ENCODE peak calls at places on chromosomes 1 and 21, in four cellular contexts. I, X, H and N are unnamed samples.

GRCh38 chr1:201385299-201385891 is 7.9 kb upstream of the TNNT2 start:
- DNase-seq in I (peak), X (peak), H (no peak), N (no peak)

GRCh38 chr1:201711101-201711597 is 117.8 kb upstream of the IPO9 start:
- DNase-seq in I (no peak), X (no peak), H (no peak), N (no peak)

GRCh38 chr21:23853796-23854379 is 1753.4 kb downstream of the MRPL39 start:
- DNase-seq in I (no peak), X (no peak), H (no peak), N (no peak)

GRCh38 chr1:63903947-63904346 is 130.1 kb downstream of the ROR1 start:
- DNase-seq in I (no peak), X (no peak), H (no peak), N (no peak)

GRCh38 chr1:172360511-172360910 is 60.0 kb upstream of the C1orf105 start:
- DNase-seq in I (no peak), X (no peak), H (no peak), N (no peak)

GRCh38 chr1:90351019-90351418 is 356.1 kb downstream of the ZNF326 start:
- DNase-seq in I (no peak), X (no peak), H (no peak), N (no peak)

GRCh38 chr1:178530037-178530402 is 17.1 kb downstream of the TEX35 start:
- DNase-seq in I (no peak), X (no peak), H (peak), N (no peak)

GRCh38 chr1:169460193-169460833 is 25.4 kb downstream of the SLC19A2 start:
- DNase-seq in I (no peak), X (peak), H (no peak), N (no peak)

GRCh38 chr1:152141971-152142584 is 16.9 kb downstream of the RPTN start:
- DNase-seq in I (peak), X (no peak), H (no peak), N (peak)

GRCh38 chr1:227427411-227427810 is 109.1 kb upstream of the CDC42BPA start:
- DNase-seq in I (no peak), X (no peak), H (no peak), N (no peak)

GRCh38 chr1:151165281-151165737 is 393 bp downstream of the LYSMD1 start:
- DNase-seq in I (peak), X (peak), H (peak), N (peak)

GRCh38 chr1:248810000-248810726 is 15.6 kb downstream of the SH3BP5L start:
- DNase-seq in I (no peak), X (no peak), H (peak), N (no peak)

GRCh38 chr1:6996371-6996770 is 211.1 kb downstream of the CAMTA1 start:
- DNase-seq in I (no peak), X (no peak), H (no peak), N (no peak)

GRCh38 chr1:73273886-73274285 is 924.1 kb downstream of the LRRIQ3 start:
- DNase-seq in I (no peak), X (no peak), H (no peak), N (no peak)

GRCh38 chr1:886311-886710 is 37.4 kb upstream of the SAMD11 start:
- DNase-seq in I (no peak), X (no peak), H (no peak), N (no peak)

GRCh38 chr1:210920716-210921694 is 212.9 kb downstream of the KCNH1 start:
- DNase-seq in I (no peak), X (no peak), H (no peak), N (no peak)

GRCh38 chr21:43204638-43205037 is 35.8 kb downstream of the CRYAA start:
- DNase-seq in I (no peak), X (no peak), H (peak), N (peak)

GRCh38 chr21:36751383-36751782 is 52.5 kb downstream of the SIM2 start:
- DNase-seq in I (no peak), X (no peak), H (peak), N (no peak)

GRCh38 chr1:172898866-172899265 is 151.9 kb downstream of the TNFSF18 start:
- DNase-seq in I (no peak), X (no peak), H (no peak), N (no peak)

GRCh38 chr1:246012271-246012854 is 494.7 kb downstream of the SMYD3 start:
- DNase-seq in I (no peak), X (no peak), H (no peak), N (no peak)

GRCh38 chr1:84988588-84988987 is 8.3 kb downstream of the MCOLN2 start:
- DNase-seq in I (no peak), X (no peak), H (no peak), N (no peak)

GRCh38 chr1:29461115-29461739 is 224.9 kb downstream of the PTPRU start:
- DNase-seq in I (no peak), X (no peak), H (peak), N (no peak)

GRCh38 chr1:101444873-101445618 is 208.2 kb downstream of the S1PR1 start:
- DNase-seq in I (no peak), X (no peak), H (no peak), N (no peak)

GRCh38 chr1:40710581-40711315 is 19.2 kb downstream of the NFYC start:
- DNase-seq in I (no peak), X (no peak), H (no peak), N (no peak)

GRCh38 chr1:78607334-78607927 is 12.8 kb upstream of the IFI44L start:
- DNase-seq in I (no peak), X (no peak), H (no peak), N (no peak)

GRCh38 chr1:9121891-9122409 is 7.0 kb downstream of the GPR157 start:
- DNase-seq in I (no peak), X (no peak), H (no peak), N (no peak)

GRCh38 chr21:44298301-44298700 is 1.6 kb upstream of the PFKL start:
- DNase-seq in I (no peak), X (no peak), H (no peak), N (no peak)

GRCh38 chr1:243657793-243658192 is 192.2 kb downstream of the AKT3 start:
- DNase-seq in I (no peak), X (no peak), H (no peak), N (no peak)

GRCh38 chr21:42056996-42057689 is 14.0 kb upstream of the UMODL1 start:
- DNase-seq in I (peak), X (no peak), H (peak), N (no peak)

GRCh38 chr1:243415663-243416365 is 160.0 kb downstream of the SDCCAG8 start:
- DNase-seq in I (no peak), X (no peak), H (no peak), N (no peak)

GRCh38 chr1:204513117-204513716 is 3.0 kb upstream of the MDM4 start:
- DNase-seq in I (no peak), X (no peak), H (no peak), N (no peak)

GRCh38 chr1:181087400-181087901 is 1.0 kb upstream of the IER5 start:
- DNase-seq in I (no peak), X (peak), H (no peak), N (no peak)

GRCh38 chr1:165827199-165828102 is at the start of gene UCK2:
- DNase-seq in I (peak), X (peak), H (peak), N (peak)
- TF ChIP-seq POLR2A in I (peak), X (peak), H (peak), N (no peak)

GRCh38 chr1:28173980-28174297 is 2.6 kb downstream of the PTAFR start:
- DNase-seq in I (no peak), X (no peak), H (peak), N (no peak)
- H3K4me3 ChIP-seq in I (no peak), X (peak), H (peak), N (no peak)

DNA sequence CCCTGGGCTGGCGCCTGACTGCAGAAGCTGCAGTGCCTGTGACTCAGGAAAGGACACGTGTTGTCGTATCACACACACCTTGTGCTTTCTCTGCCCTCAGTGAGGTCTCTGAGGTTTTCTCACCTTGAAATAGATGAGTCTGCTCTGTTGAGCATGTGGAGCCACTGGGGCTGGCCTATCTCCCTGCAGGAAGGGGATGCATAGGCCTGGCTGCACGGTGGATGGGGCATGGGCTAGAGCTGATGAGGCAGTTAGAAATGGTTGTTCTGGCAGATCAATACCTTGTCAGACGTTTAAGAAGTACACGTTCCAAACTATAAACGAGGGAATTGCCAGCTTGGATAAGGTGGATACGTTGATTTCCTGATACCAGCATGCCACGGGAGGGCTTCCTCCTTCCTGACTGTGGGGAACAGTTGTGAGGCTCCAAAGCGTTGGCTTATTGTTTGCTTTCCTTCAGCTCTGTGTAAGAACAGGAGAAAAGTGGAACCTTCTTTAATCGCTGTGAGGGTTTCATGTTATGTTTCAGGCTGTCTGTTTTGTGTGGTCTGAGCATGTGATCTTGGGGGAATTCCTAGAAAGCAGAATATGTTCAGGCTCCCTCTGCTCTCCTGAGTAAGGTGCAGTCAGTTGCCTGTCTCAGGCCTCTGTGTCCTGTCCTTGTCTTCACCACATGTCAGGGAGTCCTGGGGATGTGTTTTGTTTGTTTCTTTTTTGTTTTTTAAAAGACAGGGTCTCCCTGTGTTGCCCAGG is 44.8 kb downstream of the PCNT start:
- DNase-seq in I (no peak), X (peak), H (no peak), N (no peak)
- TF ChIP-seq POLR2A in I (no peak), X (peak), H (no peak), N (no peak)

DNA sequence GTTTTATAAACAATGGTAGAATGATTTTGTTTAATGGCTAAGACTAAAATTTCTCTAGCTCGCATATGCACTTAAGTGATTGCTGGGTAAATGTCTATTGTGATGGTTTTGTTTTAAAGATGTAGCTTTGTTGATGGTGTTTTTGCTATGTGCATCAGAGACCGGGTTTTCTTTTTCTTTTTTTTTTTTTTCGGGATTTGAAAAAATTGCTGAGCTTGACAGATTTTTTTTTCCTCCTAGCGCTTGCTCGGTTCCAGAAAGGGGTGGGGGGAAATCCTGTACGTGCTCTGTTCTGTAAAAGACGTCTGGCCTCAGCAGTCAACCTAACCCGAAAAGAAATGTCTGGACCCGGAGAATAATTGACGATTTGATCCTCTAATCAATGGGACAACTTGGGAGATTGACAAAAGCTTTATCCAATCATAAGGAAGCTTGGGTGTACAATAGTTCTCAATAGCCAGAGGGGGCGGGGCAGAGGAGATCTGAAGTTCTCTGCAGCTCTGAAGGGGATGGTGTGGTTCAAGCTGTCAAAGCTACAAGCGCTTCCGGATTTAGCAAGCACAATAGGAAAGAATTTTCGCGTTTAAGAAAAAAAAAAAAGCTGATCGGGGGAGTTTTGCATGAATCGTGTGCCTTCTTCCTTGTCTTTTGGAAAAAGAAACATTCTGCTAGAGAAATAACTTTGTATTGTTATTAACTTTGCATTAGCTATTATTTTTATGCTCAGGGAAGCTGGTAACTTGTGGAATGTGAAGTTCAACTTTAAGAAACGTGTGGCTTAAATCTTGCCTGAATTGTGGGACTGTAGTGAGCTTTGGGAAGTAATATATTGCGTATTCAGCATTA is 4.5 kb upstream of the NFIA start:
- DNase-seq in I (peak), X (peak), H (peak), N (peak)
- H3K4me3 ChIP-seq in I (peak), X (peak), H (peak), N (peak)

GRCh38 chr1:228514421-228514820 is 27.2 kb downstream of the RNF187 start:
- DNase-seq in I (no peak), X (no peak), H (no peak), N (no peak)

GRCh38 chr1:228511539-228512445 is 24.6 kb downstream of the RNF187 start:
- DNase-seq in I (no peak), X (peak), H (peak), N (peak)

GRCh38 chr1:228512852-228513243 is 25.7 kb downstream of the RNF187 start:
- DNase-seq in I (no peak), X (no peak), H (peak), N (no peak)

GRCh38 chr1:228515200-228515834 is 28.1 kb downstream of the RNF187 start:
- DNase-seq in I (no peak), X (no peak), H (no peak), N (no peak)

GRCh38 chr1:228513244-228513900 is 26.2 kb downstream of the RNF187 start:
- DNase-seq in I (no peak), X (peak), H (peak), N (no peak)
- TF ChIP-seq POLR2A in I (no peak), X (no peak), H (no peak), N (no peak)

GRCh38 chr1:38804062-38804886 is 55.3 kb downstream of the RRAGC start:
- DNase-seq in I (no peak), X (no peak), H (no peak), N (no peak)
- H3K4me3 ChIP-seq in I (no peak), X (peak), H (peak), N (no peak)

GRCh38 chr1:185316163-185317033 is 645 bp downstream of the IVNS1ABP start:
- DNase-seq in I (peak), X (peak), H (peak), N (peak)
- TF ChIP-seq POLR2A in I (peak), X (peak), H (no peak), N (no peak)